ENCODE peak calls at places on chromosomes 3 and 15, in eight cellular contexts. X is choroid plexus epithelial cell, H is PC-3, S is colonic mucosa, M is ovary, T is cardiac fibroblast, I is astrocyte of the spinal cord, Y is lower lobe of right lung. D is an unnamed sample.

GRCh38 chr3:12405432-12406272 is 78.6 kb upstream of the TSEN2 start:
- DNase-seq in Y (peak), S (peak), H (peak), I (peak), M (peak), T (peak), X (peak), D (no peak)

GRCh38 chr3:48418140-48418539 is 11.7 kb downstream of the PLXNB1 start:
- DNase-seq in M (no peak), X (no peak), Y (no peak), S (no peak), H (no peak), T (no peak), I (no peak), D (no peak)

GRCh38 chr15:33068531-33068990 is 126.0 kb downstream of the FMN1 start:
- DNase-seq in I (peak), S (peak), M (no peak), H (peak), Y (peak), X (no peak), T (no peak), D (no peak)

GRCh38 chr15:78810377-78811123 is 714 bp downstream of the ADAMTS7 start:
- DNase-seq in I (peak), T (peak), S (peak), M (peak), Y (peak), X (peak), H (peak), D (no peak)

GRCh38 chr15:80031841-80032240 is 27.6 kb upstream of the ZFAND6 start:
- DNase-seq in T (no peak), Y (no peak), H (peak), X (no peak), M (no peak), S (peak), I (no peak), D (no peak)

GRCh38 chr3:123104550-123104949 is 37.7 kb downstream of the PDIA5 start:
- DNase-seq in H (peak), T (peak), M (no peak), S (no peak), I (peak), X (peak), Y (no peak), D (peak)

GRCh38 chr15:31223478-31224350 is 102.9 kb upstream of the KLF13 start:
- DNase-seq in M (no peak), T (no peak), X (peak), H (no peak), Y (no peak), I (peak), S (no peak), D (no peak)

GRCh38 chr15:70185251-70185711 is 87.6 kb upstream of the TLE3 start:
- DNase-seq in I (no peak), S (no peak), M (no peak), H (no peak), T (no peak), Y (no peak), X (no peak), D (no peak)

GRCh38 chr3:128453521-128454309 is 13.0 kb downstream of the DNAJB8 start:
- DNase-seq in X (no peak), T (no peak), I (no peak), S (no peak), Y (no peak), H (no peak), M (no peak), D (no peak)

GRCh38 chr3:122676759-122677158 is 3.9 kb upstream of the PARP14 start:
- DNase-seq in H (no peak), Y (no peak), X (peak), I (peak), M (no peak), T (peak), S (no peak), D (peak)

GRCh38 chr15:40355976-40356585 is 1.9 kb upstream of the DISP2 start:
- DNase-seq in M (no peak), X (no peak), T (no peak), Y (no peak), H (no peak), I (no peak), S (no peak), D (no peak)

GRCh38 chr3:110654820-110655522 is 416.6 kb upstream of the NECTIN3 start:
- DNase-seq in M (no peak), X (no peak), I (no peak), T (no peak), Y (no peak), H (no peak), S (no peak), D (no peak)

GRCh38 chr3:186826316-186826977 is 16.1 kb upstream of the ADIPOQ start:
- DNase-seq in I (no peak), T (no peak), X (no peak), H (no peak), M (no peak), S (peak), Y (no peak), D (no peak)

DNA sequence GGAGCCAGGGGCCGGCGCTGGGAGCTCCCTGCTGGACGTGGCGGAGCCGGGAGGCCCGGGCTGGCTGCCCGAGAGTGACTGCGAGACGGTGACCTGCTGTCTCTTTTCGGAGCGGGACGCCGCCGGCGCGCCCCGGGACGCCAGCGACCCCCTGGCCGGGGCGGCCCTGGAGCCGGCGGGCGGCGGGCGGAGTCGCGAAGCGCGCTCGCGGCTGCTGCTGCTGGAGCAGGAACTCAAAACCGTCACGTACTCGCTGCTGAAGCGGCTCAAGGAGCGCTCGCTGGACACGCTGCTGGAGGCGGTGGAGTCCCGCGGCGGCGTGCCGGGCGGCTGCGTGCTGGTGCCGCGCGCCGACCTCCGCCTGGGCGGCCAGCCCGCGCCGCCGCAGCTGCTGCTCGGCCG is 1.5 kb downstream of the SMAD6 start:
- DNase-seq in X (peak), H (peak), S (peak), M (peak), T (peak), I (no peak), Y (peak), D (no peak)
- TF ChIP-seq CTCF in X (no peak), H (no peak), S (no peak), M (no peak), T (no peak), I (no peak), Y (no peak), D (no peak)

GRCh38 chr3:189308594-189308993 is 136.8 kb downstream of the TPRG1 start:
- DNase-seq in I (no peak), M (no peak), H (no peak), Y (no peak), T (no peak), S (no peak), X (no peak), D (no peak)

GRCh38 chr3:189307963-189308362 is 136.2 kb downstream of the TPRG1 start:
- DNase-seq in X (no peak), M (no peak), Y (no peak), H (no peak), T (no peak), S (no peak), I (no peak), D (no peak)

GRCh38 chr3:189305412-189305811 is 133.6 kb downstream of the TPRG1 start:
- DNase-seq in T (no peak), Y (no peak), I (peak), H (peak), X (no peak), S (no peak), M (no peak), D (no peak)

GRCh38 chr3:189311521-189311920 is 139.8 kb downstream of the TPRG1 start:
- DNase-seq in H (no peak), Y (no peak), I (no peak), X (no peak), T (no peak), M (no peak), S (no peak), D (no peak)

GRCh38 chr3:189309400-189309975 is 137.7 kb downstream of the TPRG1 start:
- DNase-seq in Y (no peak), X (no peak), S (no peak), M (no peak), T (no peak), H (no peak), I (no peak), D (no peak)
- H3K4me3 ChIP-seq in Y (no peak), X (no peak), S (no peak), M (no peak), T (no peak), H (no peak), I (no peak), D (no peak)

GRCh38 chr15:49145651-49146609 is 9.5 kb downstream of the COPS2 start:
- DNase-seq in T (peak), S (peak), I (peak), X (peak), Y (no peak), M (no peak), H (peak), D (no peak)
- TF ChIP-seq CTCF in T (peak), S (peak), I (peak), X (peak), Y (peak), M (no peak), H (peak), D (peak)

DNA sequence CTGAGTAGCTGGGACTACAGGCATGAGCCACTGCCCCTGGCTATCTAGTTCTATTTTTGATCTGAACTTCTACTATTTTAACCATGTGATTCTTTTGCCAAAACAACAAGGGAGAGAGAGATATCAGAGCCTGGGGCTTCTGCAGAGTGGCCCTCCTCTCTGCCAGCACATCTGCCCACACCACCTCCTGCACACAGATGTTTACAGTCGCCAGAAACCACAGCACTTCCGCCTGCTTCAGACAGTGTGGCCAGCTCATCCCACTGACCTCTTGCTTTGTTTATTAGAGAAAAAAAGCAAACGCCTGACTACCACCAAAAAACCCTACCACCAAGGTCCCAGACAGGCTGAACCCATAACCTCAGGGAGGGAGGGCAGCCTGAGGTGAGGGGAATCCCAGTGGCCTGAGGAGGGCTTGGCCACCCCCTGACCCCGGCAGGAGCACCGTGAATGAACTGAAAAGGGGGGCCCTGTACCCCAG is 85.9 kb upstream of the ABHD2 start:
- DNase-seq in X (peak), S (no peak), M (peak), T (peak), Y (peak), I (peak), H (peak), D (peak)
- H3K4me3 ChIP-seq in X (no peak), S (no peak), M (no peak), T (no peak), Y (no peak), I (no peak), H (no peak), D (no peak)

D was measured in AG09309.